ENCODE peak calls at places on chromosomes 6 and 20, in six cellular contexts. C is progenitor cell of endocrine pancreas; I is kidney; F is naive thymus-derived CD8-positive, alpha-beta T cell; H is NCI-H524; M is H9. U is an unnamed sample.
A peak's percentile ranks its signal among the peaks of the same experiment; 100 is the strongest.

GRCh38 chr20:22353586-22353985 is 230.8 kb downstream of the FOXA2 start:
- DNase-seq in I (no peak), F (no peak), C (no peak), H (no peak), M (no peak), U (no peak)

GRCh38 chr6:142009647-142010046 is 123.1 kb upstream of the GJE1 start:
- DNase-seq in C (no peak), I (no peak), F (no peak), M (no peak), H (no peak), U (no peak)

GRCh38 chr6:130906736-130907381 is 79.7 kb downstream of the SMLR1 start:
- DNase-seq in C (no peak), I (no peak), M (no peak), H (no peak), F (no peak), U (no peak)

GRCh38 chr6:166586424-166587156 is at the start of gene RAMACL:
- DNase-seq in M (peak; percentile 78), H (peak; percentile 11), I (no peak), C (no peak), F (peak; percentile 25), U (no peak)

GRCh38 chr6:105492706-105493673 is 90.1 kb upstream of the PREP start:
- DNase-seq in M (no peak), H (no peak), C (no peak), F (no peak), I (no peak), U (no peak)

GRCh38 chr20:57433658-57434389 is 42.6 kb downstream of the RBM38 start:
- DNase-seq in I (no peak), F (no peak), C (no peak), H (no peak), M (no peak), U (no peak)

GRCh38 chr6:73728548-73729205 is 32.7 kb downstream of the CD109 start:
- DNase-seq in I (no peak), M (no peak), H (no peak), C (no peak), F (no peak), U (peak; percentile 40)

GRCh38 chr20:1827974-1828785 is 67.0 kb upstream of the SIRPA start:
- DNase-seq in H (no peak), F (no peak), I (no peak), C (no peak), M (no peak), U (no peak)

GRCh38 chr20:54874718-54875117 is 399.3 kb downstream of the DOK5 start:
- DNase-seq in M (no peak), H (no peak), F (no peak), C (no peak), I (no peak), U (no peak)

GRCh38 chr6:16239798-16240123 is 1.4 kb downstream of the GMPR start:
- DNase-seq in F (no peak), C (no peak), H (no peak), M (peak; percentile 81), I (no peak), U (no peak)

GRCh38 chr6:16787128-16787685 is 25.9 kb upstream of the ATXN1 start:
- DNase-seq in M (no peak), F (no peak), H (no peak), I (no peak), C (no peak), U (no peak)

GRCh38 chr20:44234566-44235317 is 12.4 kb upstream of the GDAP1L1 start:
- DNase-seq in M (no peak), F (no peak), H (no peak), I (no peak), C (no peak), U (no peak)

GRCh38 chr6:146281963-146282362 is 253.1 kb downstream of the GRM1 start:
- DNase-seq in F (no peak), I (no peak), C (no peak), M (no peak), H (no peak), U (no peak)

GRCh38 chr6:95819939-95820338 is 195.8 kb upstream of the FUT9 start:
- DNase-seq in H (no peak), C (no peak), M (peak; percentile 37), I (peak; percentile 28), F (no peak), U (no peak)

GRCh38 chr20:14477125-14477524 is 139.7 kb upstream of the FLRT3 start:
- DNase-seq in F (no peak), M (no peak), H (no peak), I (no peak), C (no peak), U (no peak)

U was measured in activated CD4-positive, alpha-beta T cell treated with anti-CD3 and anti-CD28 coated beads, Interleukin-2, amount 50 U/mL, for 24 hours.